ENCODE peak calls at places on chromosomes 3 and 15, in four cellular contexts. K, M, S and V are unnamed samples.

GRCh38 chr3:98971183-98971681 is 69.7 kb upstream of the DCBLD2 start:
- DNase-seq in K (no peak), M (peak; percentile 95), S (no peak), V (no peak)

GRCh38 chr3:88188436-88188835 is 38.7 kb downstream of the C3orf38 start:
- DNase-seq in S (no peak), K (no peak), M (peak; percentile 81), V (no peak)

GRCh38 chr15:101389362-101389761 is 94.3 kb upstream of the SNRPA1 start:
- DNase-seq in S (no peak), M (no peak), K (no peak), V (no peak)

GRCh38 chr3:58577269-58577821 is at the start of gene FAM107A:
- DNase-seq in M (peak; percentile 80), K (no peak), S (peak; percentile 74), V (peak; percentile 57)

GRCh38 chr3:179973931-179974361 is 62.8 kb downstream of the PEX5L start:
- DNase-seq in K (no peak), M (no peak), S (no peak), V (no peak)

GRCh38 chr3:71684752-71685151 is 40.5 kb downstream of the EIF4E3 start:
- DNase-seq in S (peak; percentile 82), M (peak; percentile 71), K (no peak), V (no peak)

GRCh38 chr3:114418107-114418506 is 124.3 kb downstream of the TIGIT start:
- DNase-seq in K (no peak), M (peak; percentile 61), S (no peak), V (no peak)

GRCh38 chr15:47756872-47757271 is 39.6 kb downstream of the SEMA6D start:
- DNase-seq in K (no peak), M (peak; percentile 90), S (peak; percentile 45), V (no peak)

GRCh38 chr15:27587810-27588209 is 511.3 kb downstream of the OCA2 start:
- DNase-seq in M (no peak), K (no peak), S (no peak), V (no peak)